ENCODE peak calls at places on chromosome 19, in six cellular contexts. W, D, N, J, Y and X are unnamed samples. For H3K36me3, the result is how much of the 10 kb centered on the place peaks cover.

GRCh38 chr19:41306394-41306793 is 3.6 kb upstream of the CCDC97 start:
- DNase-seq in D (no peak), W (no peak), J (no peak), Y (no peak), N (no peak), X (no peak)

GRCh38 chr19:42357290-42357689 is 31.9 kb downstream of the MEGF8 start:
- DNase-seq in Y (no peak), D (no peak), J (no peak), W (no peak), N (no peak), X (no peak)

GRCh38 chr19:37966211-37967072 is 59.4 kb downstream of the SIPA1L3 start:
- DNase-seq in W (no peak), J (no peak), N (no peak), D (no peak), Y (no peak), X (no peak)

GRCh38 chr19:45276284-45276687 is 25.2 kb downstream of the MARK4 start:
- DNase-seq in N (no peak), W (no peak), J (no peak), Y (no peak), D (no peak), X (no peak)

GRCh38 chr19:41426952-41427646 is at the start of gene B3GNT8:
- DNase-seq in D (peak), Y (peak), N (peak), W (no peak), J (peak), X (peak)

GRCh38 chr19:38695832-38696732 is 48.2 kb downstream of the CAPN12 start:
- DNase-seq in W (no peak), J (no peak), N (no peak), Y (no peak), D (no peak), X (no peak)

GRCh38 chr19:51417107-51417806 is at the start of gene SIGLEC10:
- DNase-seq in Y (peak), N (no peak), J (peak), D (peak), W (no peak), X (peak)

GRCh38 chr19:42226886-42227285 is 6.8 kb downstream of the ZNF526 start:
- DNase-seq in J (no peak), D (no peak), W (no peak), N (no peak), Y (no peak), X (no peak)

DNA sequence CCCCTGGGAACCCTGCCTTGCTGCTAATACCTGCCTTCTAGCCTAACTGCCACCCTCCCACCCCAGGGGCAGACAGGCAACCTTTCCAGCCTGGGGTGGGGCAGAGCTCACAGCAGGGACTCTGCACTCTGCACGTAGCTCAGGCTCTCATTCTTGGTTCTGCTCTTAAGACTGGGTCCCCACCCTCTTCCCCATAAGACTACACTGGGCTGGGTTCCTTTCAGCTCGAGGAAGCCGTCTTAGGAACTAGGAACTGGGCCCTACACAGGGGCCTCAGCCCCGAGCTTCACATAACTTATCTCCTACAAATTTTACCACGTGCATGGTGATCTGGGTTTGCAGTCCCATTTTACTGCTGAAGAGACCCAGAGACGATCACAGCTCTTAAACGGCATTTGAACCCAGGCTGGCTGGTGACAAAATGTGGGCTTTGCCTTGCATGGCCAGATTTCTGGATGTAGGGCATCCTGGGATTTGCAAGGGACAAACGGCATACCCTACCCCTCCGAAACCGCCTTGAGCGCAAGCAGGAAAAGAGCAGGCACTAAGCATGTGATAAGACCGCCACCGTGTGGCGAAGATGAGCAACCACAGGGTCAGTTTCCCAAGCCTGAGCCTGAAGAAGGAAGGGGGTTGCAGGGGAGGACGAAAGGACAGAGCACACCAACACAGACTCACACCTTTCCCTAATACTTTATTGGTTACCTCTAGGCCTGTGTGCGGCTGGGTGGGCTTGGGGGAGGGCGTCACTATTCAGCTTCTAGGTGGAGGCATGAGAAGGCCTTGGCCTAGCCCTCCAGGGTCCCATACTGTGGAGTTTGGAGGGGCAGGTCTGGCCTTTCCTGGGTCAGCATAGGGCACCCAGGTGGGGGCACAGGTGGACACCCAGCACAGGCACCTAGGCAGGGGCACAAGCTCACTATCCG is 5.1 kb downstream of the JUNB start:
- DNase-seq in Y (peak), J (peak), N (no peak), D (peak), W (no peak), X (peak)
- TF ChIP-seq POLR2AphosphoS5 in Y (peak), J (peak), N (peak), D (peak), W (peak), X (peak)

GRCh38 chr19:7961930-7962626 is 18.6 kb upstream of the TIMM44 start:
- DNase-seq in N (no peak), D (no peak), W (no peak), Y (no peak), J (no peak), X (no peak)
- H3K36me3 ChIP-seq in N (half or more), D (under half), W (under half), Y (under half), J (under half), X (half or more)

DNA sequence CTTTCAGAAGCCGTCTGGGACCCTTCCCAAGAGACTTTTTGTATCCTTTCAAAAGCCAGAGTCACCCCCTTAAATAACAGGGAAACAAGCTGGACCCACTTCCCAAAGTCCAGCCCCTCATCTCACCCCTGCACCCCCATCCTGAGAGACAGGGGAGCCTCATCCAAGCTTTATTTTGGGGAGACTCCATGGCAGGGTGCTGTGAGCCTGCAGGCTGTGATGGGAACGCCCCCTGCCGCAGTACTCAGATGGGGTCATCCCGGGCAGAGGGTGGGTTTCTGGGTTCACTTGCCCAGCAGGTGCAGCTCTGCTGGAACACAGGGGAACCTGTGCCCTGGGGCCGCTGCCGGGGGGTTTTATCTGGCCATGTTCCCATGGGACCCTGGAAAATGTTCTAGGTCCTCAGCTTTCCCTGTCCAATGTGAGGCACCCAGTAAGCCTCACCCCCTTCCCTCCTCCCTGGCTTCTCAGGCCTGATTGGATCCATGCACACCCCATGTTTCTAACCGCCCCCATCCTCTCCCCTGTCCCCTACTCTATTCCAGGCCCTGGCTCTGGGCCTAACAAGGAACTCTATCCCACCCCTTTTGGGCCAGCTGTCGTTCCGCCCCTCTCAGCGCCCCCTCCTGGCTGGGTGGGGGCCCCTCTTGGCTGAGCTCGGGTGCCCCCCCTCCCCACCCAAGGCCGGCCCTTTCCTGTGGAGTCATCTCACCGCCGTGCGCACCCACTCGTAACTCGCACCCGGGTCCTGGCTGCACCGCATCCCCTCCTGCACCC is 1.0 kb downstream of the HIF3A start:
- DNase-seq in N (peak), W (no peak), D (peak), J (no peak), Y (no peak), X (peak)
- TF ChIP-seq POLR2AphosphoS5 in N (no peak), W (no peak), D (peak), J (no peak), Y (peak), X (no peak)

DNA sequence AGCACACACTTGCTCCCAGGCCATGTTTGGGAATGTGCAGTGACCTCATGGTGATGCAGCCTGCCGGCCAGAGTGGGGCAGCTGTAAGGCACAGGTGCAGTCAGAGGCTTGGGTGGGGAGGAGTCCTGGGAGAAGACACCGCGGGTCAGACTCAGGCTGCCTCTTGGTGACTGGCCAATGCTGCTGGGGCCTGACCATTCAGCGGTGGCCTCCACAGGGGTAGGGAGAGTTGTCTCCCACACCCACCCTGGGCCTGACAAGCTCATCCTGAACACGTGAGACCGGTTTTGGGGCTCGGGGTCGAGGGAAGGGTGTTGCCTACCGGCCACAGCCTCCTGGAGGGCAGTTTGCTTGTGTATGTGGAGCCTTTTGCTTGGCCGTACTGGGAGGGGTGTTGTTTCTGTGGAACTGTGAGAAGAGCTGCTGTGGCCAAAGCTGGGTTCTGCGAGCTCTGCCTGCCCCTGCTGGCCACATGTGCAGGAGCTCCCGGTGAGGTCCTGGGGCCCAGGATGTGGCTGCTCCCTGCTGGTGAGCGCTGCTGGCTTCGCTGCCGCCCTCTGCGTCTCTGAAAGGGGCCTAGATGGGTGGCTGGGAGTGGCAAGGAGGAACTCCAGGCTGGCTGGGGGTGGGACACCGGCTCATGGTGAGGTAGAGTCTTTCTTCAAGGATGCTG is 22.1 kb downstream of the UPF1 start:
- DNase-seq in J (no peak), N (no peak), W (no peak), D (no peak), Y (peak), X (no peak)
- H3K36me3 ChIP-seq in J (under half), N (half or more), W (half or more), D (half or more), Y (half or more), X (under half)

DNA sequence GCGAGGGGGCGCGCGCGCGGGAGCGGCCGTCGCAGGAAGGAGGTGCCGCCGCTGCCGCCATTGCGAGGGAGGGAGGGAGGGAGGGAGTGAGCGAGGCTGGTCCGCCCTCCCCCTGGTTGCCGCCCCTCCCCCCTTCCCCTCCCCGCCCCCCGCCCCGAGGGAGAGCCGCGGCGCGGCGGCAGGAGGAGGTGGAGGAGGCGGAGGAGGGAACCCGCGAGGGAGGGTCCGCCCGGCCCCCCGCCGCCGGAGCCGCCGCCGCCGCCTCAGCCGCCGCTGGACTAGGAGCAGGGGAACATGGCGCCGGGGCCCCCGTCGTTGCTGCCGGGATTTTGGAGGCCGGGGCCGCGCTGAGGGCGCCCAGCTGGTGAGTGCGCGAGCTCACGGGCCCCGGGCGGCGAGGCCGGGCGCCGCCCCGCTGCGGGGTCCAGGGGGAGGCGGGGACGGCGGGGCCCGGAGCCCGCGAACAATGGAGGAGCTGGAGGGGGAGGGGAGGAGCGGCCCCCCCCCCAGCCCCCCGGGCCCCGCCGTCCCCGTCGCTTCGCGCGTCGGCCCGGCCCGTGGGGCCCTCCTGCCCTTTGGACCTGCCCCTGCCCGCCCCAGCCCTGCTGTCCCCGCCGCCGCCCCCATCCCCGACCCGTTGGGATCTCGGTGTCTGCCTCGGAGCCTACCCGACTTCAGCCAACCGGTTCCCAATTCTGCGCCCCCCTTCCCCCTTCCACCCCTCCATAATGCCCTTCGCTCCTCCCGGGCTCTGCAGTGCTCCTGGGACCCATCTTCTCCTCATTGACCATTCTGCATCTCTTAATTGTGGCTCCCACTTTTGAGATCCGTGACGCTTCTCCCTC is at the start of gene ARHGAP35:
- DNase-seq in J (peak), D (no peak), Y (peak), N (peak), W (no peak), X (peak)
- TF ChIP-seq POLR2AphosphoS5 in J (no peak), D (no peak), Y (no peak), N (no peak), W (no peak), X (peak)

GRCh38 chr19:5107432-5108122 is 138.7 kb downstream of the KDM4B start:
- DNase-seq in D (no peak), Y (no peak), N (no peak), W (no peak), J (no peak), X (no peak)

GRCh38 chr19:5109560-5109959 is 140.6 kb downstream of the KDM4B start:
- DNase-seq in D (no peak), N (no peak), Y (no peak), W (no peak), J (peak), X (no peak)

GRCh38 chr19:5106971-5107370 is 138.1 kb downstream of the KDM4B start:
- DNase-seq in J (no peak), D (no peak), Y (no peak), W (no peak), N (no peak), X (no peak)

GRCh38 chr19:5108866-5109265 is 140.0 kb downstream of the KDM4B start:
- DNase-seq in Y (no peak), D (no peak), N (no peak), J (no peak), W (no peak), X (no peak)

DNA sequence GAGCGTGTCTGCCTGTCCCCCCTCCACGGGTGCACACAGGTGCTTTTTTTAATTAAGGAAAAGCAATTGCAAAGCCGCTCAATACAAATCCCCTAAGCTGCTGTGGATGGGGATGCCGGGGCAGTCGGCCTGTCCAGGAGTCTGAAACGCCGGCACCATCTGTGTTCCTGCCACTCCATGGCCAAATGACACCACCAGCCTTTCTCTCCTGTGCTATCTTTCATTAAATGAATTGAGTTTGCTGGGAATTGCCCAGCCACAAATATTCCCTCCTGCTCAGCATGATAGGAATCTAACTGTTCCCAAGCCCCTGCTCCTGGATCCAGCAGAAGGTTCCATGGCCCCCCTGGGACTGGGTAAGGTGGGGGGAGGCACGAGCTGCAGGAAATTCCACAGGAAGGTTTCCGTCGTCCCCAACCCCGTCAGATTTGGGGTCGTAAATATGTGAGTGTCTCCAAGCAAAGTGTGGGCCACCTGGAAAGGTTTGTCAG is 139.3 kb downstream of the KDM4B start:
- DNase-seq in W (no peak), N (no peak), J (no peak), D (no peak), Y (no peak), X (no peak)
- H3K36me3 ChIP-seq in W (under half), N (half or more), J (under half), D (under half), Y (half or more), X (under half)

GRCh38 chr19:17075035-17075859 is at the start of the genes HAUS8 and MYO9B:
- DNase-seq in N (peak), Y (peak), D (peak), J (peak), W (peak), X (peak)

GRCh38 chr19:17074628-17075034 is 621 bp downstream of the HAUS8 start:
- DNase-seq in N (no peak), Y (no peak), D (no peak), J (no peak), W (no peak), X (no peak)

GRCh38 chr19:17076539-17076919 is 952 bp downstream of the MYO9B start:
- DNase-seq in Y (peak), W (no peak), J (peak), N (no peak), D (no peak), X (peak)

GRCh38 chr19:17075860-17076538 is 422 bp downstream of the MYO9B start:
- DNase-seq in N (peak), W (no peak), D (peak), Y (peak), J (peak), X (peak)

GRCh38 chr19:17073869-17074627 is 1.2 kb downstream of the HAUS8 start:
- DNase-seq in D (no peak), N (no peak), J (peak), W (no peak), Y (peak), X (peak)
- TF ChIP-seq POLR2AphosphoS5 in D (no peak), N (no peak), J (no peak), W (no peak), Y (peak), X (no peak)